ENCODE peak calls at places on chromosomes 3 and 15, in five cellular contexts. M, T, B, I and H are unnamed samples.

GRCh38 chr3:151169262-151169661 is 33.8 kb downstream of the GPR171 start:
- DNase-seq in M (peak; percentile 17), T (no peak), B (no peak), I (no peak), H (no peak)

GRCh38 chr3:71089271-71089670 is 494.3 kb downstream of the FOXP1 start:
- DNase-seq in M (no peak), T (no peak), B (no peak), I (no peak), H (no peak)

GRCh38 chr3:8303466-8303865 is 198.2 kb upstream of the LMCD1 start:
- DNase-seq in M (no peak), T (no peak), B (no peak), I (no peak), H (no peak)

GRCh38 chr15:101003706-101004105 is 84.5 kb downstream of the LRRK1 start:
- DNase-seq in M (no peak), T (no peak), B (no peak), I (no peak), H (no peak)

GRCh38 chr15:88493811-88494210 is 26.3 kb downstream of the MRPS11 start:
- DNase-seq in M (no peak), T (no peak), B (no peak), I (no peak), H (no peak)

GRCh38 chr3:117863146-117863545 is 1153.6 kb downstream of the TUSC7 start:
- DNase-seq in M (no peak), T (no peak), B (no peak), I (no peak), H (no peak)

GRCh38 chr3:149310796-149311534 is 22.5 kb downstream of the TM4SF18 start:
- DNase-seq in M (no peak), T (no peak), B (no peak), I (no peak), H (no peak)

GRCh38 chr3:76264496-76264895 is 479.1 kb upstream of the ZNF717 start:
- DNase-seq in M (no peak), T (no peak), B (no peak), I (no peak), H (no peak)

GRCh38 chr3:34668915-34669314 is 870.5 kb downstream of the PDCD6IP start:
- DNase-seq in M (no peak), T (no peak), B (no peak), I (no peak), H (no peak)

GRCh38 chr3:125240496-125240895 is 27.9 kb upstream of the SLC12A8 start:
- DNase-seq in M (no peak), T (no peak), B (peak; percentile 34), I (no peak), H (no peak)

GRCh38 chr15:85168642-85169173 is 187.1 kb downstream of the PDE8A start:
- DNase-seq in M (peak; percentile 41), T (no peak), B (no peak), I (peak; percentile 14), H (peak; percentile 76)

GRCh38 chr15:42465520-42466259 is 25.3 kb downstream of the ZNF106 start:
- DNase-seq in M (no peak), T (no peak), B (no peak), I (no peak), H (no peak)

GRCh38 chr15:73781038-73781925 is 28.1 kb upstream of the INSYN1 start:
- DNase-seq in M (no peak), T (no peak), B (peak; percentile 45), I (no peak), H (no peak)

GRCh38 chr15:101170568-101171350 is 81.1 kb downstream of the CHSY1 start:
- DNase-seq in M (no peak), T (no peak), B (peak; percentile 74), I (peak; percentile 80), H (no peak)

GRCh38 chr15:31214864-31215489 is 111.7 kb upstream of the KLF13 start:
- DNase-seq in M (no peak), T (no peak), B (peak; percentile 76), I (no peak), H (peak; percentile 86)

GRCh38 chr15:31212956-31213694 is 111.6 kb upstream of the TRPM1 start:
- DNase-seq in M (no peak), T (no peak), B (no peak), I (no peak), H (no peak)

GRCh38 chr15:31212286-31212685 is 110.8 kb upstream of the TRPM1 start:
- DNase-seq in M (no peak), T (no peak), B (no peak), I (no peak), H (no peak)

GRCh38 chr15:31215490-31216209 is 111.0 kb upstream of the KLF13 start:
- DNase-seq in M (peak; percentile 92), T (peak; percentile 64), B (peak; percentile 58), I (peak; percentile 49), H (peak; percentile 88)

DNA sequence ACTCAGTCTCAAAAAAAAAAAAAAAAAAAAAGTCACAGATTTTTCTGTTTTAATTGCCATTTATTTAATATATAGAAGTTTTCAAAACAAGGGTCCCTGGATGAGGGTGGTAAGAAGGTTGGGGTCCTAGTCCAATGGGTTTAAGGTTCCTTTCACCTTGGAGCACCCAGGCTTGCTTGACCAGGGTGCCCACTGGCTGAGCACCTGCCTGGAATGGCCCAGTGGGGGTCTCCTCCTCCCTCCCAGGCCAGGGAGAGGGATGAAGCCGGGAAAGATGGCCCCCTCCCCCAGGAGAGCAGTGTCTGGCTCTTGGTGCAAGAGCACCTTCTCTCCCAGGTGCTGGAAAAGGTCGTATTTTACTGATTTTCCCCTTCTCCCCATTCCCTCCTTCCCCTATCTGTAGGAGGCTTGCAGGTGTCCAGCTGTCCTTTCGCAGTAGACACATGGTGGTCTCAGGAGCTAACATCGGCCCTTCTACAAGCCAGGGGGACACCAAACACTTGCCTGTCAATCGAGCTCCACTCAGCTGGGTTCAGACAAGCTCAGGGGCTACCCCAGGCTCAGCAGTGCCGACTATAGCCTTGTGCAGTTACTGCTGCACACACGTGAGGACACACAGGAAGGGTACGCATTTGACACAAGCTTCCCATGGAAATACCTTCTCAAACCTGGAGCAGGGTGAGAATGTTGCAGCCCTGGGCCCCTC is 112.3 kb upstream of the KLF13 start:
- DNase-seq in M (no peak), T (no peak), B (no peak), I (no peak), H (no peak)
- TF ChIP-seq CTCF in M (no peak), T (no peak), B (no peak), I (no peak), H (no peak)

DNA sequence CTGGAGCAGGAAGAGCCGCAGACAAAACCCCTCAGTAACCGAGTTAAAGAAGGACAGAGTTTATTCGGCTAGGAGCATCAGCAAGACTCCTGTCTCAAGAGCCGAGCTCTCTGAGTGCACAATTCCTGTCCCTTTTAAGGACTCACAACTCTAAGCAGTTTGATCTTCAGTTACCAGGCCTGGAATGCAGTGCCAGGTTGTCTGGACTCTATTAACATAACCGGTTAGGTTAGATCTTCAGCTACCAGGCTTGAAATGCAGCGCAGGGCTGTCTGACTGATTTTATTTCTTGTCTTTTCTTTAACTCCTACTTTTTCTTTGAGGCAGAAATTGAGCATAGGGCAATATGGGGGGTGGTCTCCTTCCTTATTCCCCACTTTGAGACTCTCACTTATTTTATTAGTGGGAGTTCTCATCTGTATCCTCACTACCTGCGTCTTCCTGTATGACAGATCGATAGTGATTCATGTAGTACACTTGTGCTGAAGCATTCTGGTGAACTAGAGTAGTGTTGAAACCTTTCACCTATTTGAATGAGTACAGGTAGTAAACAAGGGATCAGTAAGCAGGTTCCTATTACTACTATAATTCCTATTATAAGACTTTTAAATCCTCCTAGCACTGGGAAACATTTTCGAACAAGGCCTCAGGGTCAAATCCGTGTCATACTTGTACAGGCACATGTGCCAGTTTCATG is 325.0 kb downstream of the CGGBP1 start:
- DNase-seq in M (no peak), T (no peak), B (no peak), I (no peak), H (peak; percentile 62)
- TF ChIP-seq CTCF in M (no peak), T (no peak), B (no peak), I (no peak), H (no peak)

GRCh38 chr15:37204698-37205097 is 104.3 kb upstream of the MEIS2 start:
- DNase-seq in M (no peak), T (no peak), B (peak; percentile 1), I (no peak), H (no peak)
- TF ChIP-seq CTCF in M (no peak), T (no peak), B (no peak), I (no peak), H (no peak)

DNA sequence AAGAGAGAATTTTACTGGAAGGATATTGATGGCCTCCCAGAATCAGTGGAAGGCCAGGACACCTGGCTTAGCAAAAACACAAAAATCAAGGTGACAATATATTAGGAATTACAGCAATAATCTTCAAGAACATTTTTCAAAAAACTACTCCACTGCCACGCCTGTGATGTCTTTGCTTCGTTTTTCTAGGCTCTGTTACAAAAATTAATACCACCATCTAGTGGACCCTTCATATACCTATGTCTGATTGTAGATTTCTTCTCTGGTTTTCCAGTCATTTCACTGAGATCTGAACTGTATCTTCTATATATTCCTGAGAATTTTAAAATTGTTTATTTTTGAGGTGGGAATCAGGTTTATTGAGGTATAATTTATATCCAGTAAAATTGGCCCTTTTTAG is 5.6 kb upstream of the SLC33A1 start:
- DNase-seq in M (no peak), T (no peak), B (peak; percentile 44), I (peak; percentile 32), H (no peak)
- TF ChIP-seq CTCF in M (peak; percentile 19), T (no peak), B (peak; percentile 31), I (peak; percentile 30), H (no peak)

GRCh38 chr3:18444597-18445420 is 19.7 kb upstream of the SATB1 start:
- DNase-seq in M (peak; percentile 87), T (no peak), B (peak; percentile 52), I (peak; percentile 56), H (peak; percentile 64)
- TF ChIP-seq CTCF in M (no peak), T (no peak), B (peak; percentile 5), I (peak; percentile 46), H (no peak)

DNA sequence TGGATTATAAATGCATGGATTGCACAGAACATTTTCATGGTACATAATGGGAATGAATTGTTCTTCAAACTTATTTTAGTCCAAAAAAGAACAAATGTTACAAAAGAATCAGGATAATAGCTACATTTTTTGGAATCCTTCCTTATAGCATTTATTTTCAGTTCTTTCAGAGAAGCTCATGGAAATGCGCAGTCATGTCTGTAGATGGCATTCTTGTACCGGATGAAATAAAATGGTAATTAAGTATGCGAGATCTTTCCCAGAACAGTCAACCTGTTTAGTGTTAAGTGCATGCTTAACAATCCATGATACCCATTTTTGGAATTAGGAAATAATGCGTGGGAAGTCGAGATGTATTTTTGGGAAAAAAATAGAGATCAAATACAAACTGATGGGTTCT is 38.2 kb upstream of the GOLGA8B start:
- DNase-seq in M (no peak), T (no peak), B (peak; percentile 24), I (peak; percentile 42), H (no peak)
- TF ChIP-seq CTCF in M (no peak), T (no peak), B (peak; percentile 13), I (peak; percentile 42), H (no peak)

GRCh38 chr3:9934235-9934621 is 594 bp downstream of the CRELD1 start:
- DNase-seq in M (no peak), T (no peak), B (no peak), I (no peak), H (no peak)
- TF ChIP-seq CTCF in M (peak; percentile 12), T (no peak), B (peak; percentile 14), I (peak; percentile 24), H (no peak)